ENCODE peak calls at places on chromosomes 3 and 15, in four cellular contexts. E is fibroblast of pulmonary artery, N is fibroblast of mammary gland, W is cardiac muscle cell. A is an unnamed sample.

GRCh38 chr3:52122491-52122890 is 31.7 kb downstream of the POC1A start:
- DNase-seq in E (no peak), W (no peak), N (no peak), A (no peak)

GRCh38 chr15:65094294-65094995 is 17.9 kb downstream of the KBTBD13 start:
- DNase-seq in E (no peak), N (no peak), W (no peak), A (no peak)

GRCh38 chr15:101264911-101265641 is 12.2 kb downstream of the SELENOS start:
- DNase-seq in N (no peak), W (peak; percentile 30), E (no peak), A (no peak)

GRCh38 chr15:101105059-101105851 is 146.6 kb downstream of the CHSY1 start:
- DNase-seq in W (no peak), E (no peak), N (peak; percentile 13), A (no peak)

GRCh38 chr15:29208352-29208751 is 61.3 kb downstream of the NSMCE3 start:
- DNase-seq in W (peak; percentile 1), N (no peak), E (peak; percentile 1), A (no peak)

GRCh38 chr15:57427367-57427821 is 51.1 kb downstream of the CGNL1 start:
- DNase-seq in E (peak; percentile 55), N (peak; percentile 30), W (peak; percentile 68), A (peak; percentile 47)

GRCh38 chr3:16437640-16438039 is 75.9 kb downstream of the RFTN1 start:
- DNase-seq in N (no peak), E (no peak), W (no peak), A (no peak)

GRCh38 chr3:69531975-69532827 is 146.3 kb upstream of the FRMD4B start:
- DNase-seq in N (no peak), E (no peak), W (no peak), A (no peak)

GRCh38 chr3:41522620-41523019 is 323.3 kb downstream of the CTNNB1 start:
- DNase-seq in E (no peak), W (no peak), N (no peak), A (no peak)

GRCh38 chr15:90174140-90174891 is 26.8 kb upstream of the SEMA4B start:
- DNase-seq in W (peak; percentile 70), E (peak; percentile 45), N (no peak), A (no peak)

GRCh38 chr3:71045917-71046282 is 537.6 kb downstream of the FOXP1 start:
- DNase-seq in W (no peak), N (no peak), E (peak; percentile 45), A (no peak)

GRCh38 chr15:90496791-90497190 is 32.9 kb upstream of the CRTC3 start:
- DNase-seq in N (no peak), E (peak; percentile 28), W (peak; percentile 26), A (no peak)

GRCh38 chr15:58038426-58039106 is 26.9 kb downstream of the ALDH1A2 start:
- DNase-seq in E (peak; percentile 72), W (peak; percentile 68), N (peak; percentile 65), A (peak; percentile 81)

GRCh38 chr3:187955076-187955952 is 198.6 kb upstream of the LPP start:
- DNase-seq in E (peak; percentile 90), W (peak; percentile 87), N (peak; percentile 96), A (peak; percentile 78)

GRCh38 chr3:53078656-53079055 is 32.8 kb upstream of the SFMBT1 start:
- DNase-seq in N (no peak), W (no peak), E (no peak), A (no peak)

GRCh38 chr3:113968986-113969385 is 21.2 kb downstream of the ZDHHC23 start:
- DNase-seq in N (peak; percentile 23), E (peak; percentile 51), W (peak; percentile 83), A (peak; percentile 23)

GRCh38 chr3:53232641-53233377 is 23.0 kb downstream of the TKT start:
- DNase-seq in N (no peak), E (no peak), W (no peak), A (no peak)

GRCh38 chr3:114454592-114455251 is 160.9 kb downstream of the TIGIT start:
- DNase-seq in W (peak; percentile 34), N (peak; percentile 34), E (peak; percentile 28), A (no peak)

GRCh38 chr3:77025476-77025875 is 14.4 kb upstream of the ROBO2 start:
- DNase-seq in N (no peak), E (no peak), W (no peak), A (no peak)

GRCh38 chr3:129161860-129162271 is 1.0 kb upstream of the ISY1 start:
- DNase-seq in N (no peak), E (no peak), W (peak; percentile 21), A (peak; percentile 38)

GRCh38 chr3:76986876-76987513 is 52.9 kb upstream of the ROBO2 start:
- DNase-seq in E (no peak), W (no peak), N (no peak), A (no peak)

GRCh38 chr3:12188681-12189287 is 30.1 kb upstream of the TIMP4 start:
- DNase-seq in E (no peak), W (no peak), N (no peak), A (peak; percentile 68)

GRCh38 chr3:188124184-188124583 is 29.8 kb upstream of the LPP start:
- DNase-seq in N (peak; percentile 33), E (no peak), W (peak; percentile 13), A (peak; percentile 27)

GRCh38 chr3:172096881-172097420 is 57.6 kb downstream of the FNDC3B start:
- DNase-seq in E (peak; percentile 90), N (peak; percentile 80), W (peak; percentile 82), A (peak; percentile 93)

GRCh38 chr15:55796321-55796965 is 53.5 kb upstream of the PRTG start:
- DNase-seq in E (peak; percentile 29), N (peak; percentile 19), W (peak; percentile 31), A (peak; percentile 80)

GRCh38 chr3:60055765-60056164 is 1005.9 kb upstream of the CFAP20DC start:
- DNase-seq in E (no peak), N (no peak), W (no peak), A (peak; percentile 9)

GRCh38 chr15:58070801-58071418 is 5.4 kb upstream of the ALDH1A2 start:
- DNase-seq in N (peak; percentile 67), E (peak; percentile 72), W (peak; percentile 73), A (peak; percentile 68)

GRCh38 chr3:29694783-29695182 is 413.9 kb downstream of the RBMS3 start:
- DNase-seq in N (peak; percentile 95), W (peak; percentile 97), E (peak; percentile 98), A (peak; percentile 91)

GRCh38 chr3:61894988-61895935 is 333.9 kb downstream of the PTPRG start:
- DNase-seq in E (peak; percentile 85), N (peak; percentile 96), W (peak; percentile 84), A (peak; percentile 96)

GRCh38 chr3:45381168-45381852 is 7.1 kb upstream of the LARS2 start:
- DNase-seq in E (no peak), N (no peak), W (peak; percentile 12), A (peak; percentile 62)

GRCh38 chr15:31993062-31993461 is 37.3 kb upstream of the CHRNA7 start:
- DNase-seq in E (no peak), W (no peak), N (no peak), A (no peak)

GRCh38 chr3:158712443-158712842 is 19.8 kb downstream of the RARRES1 start:
- DNase-seq in E (no peak), W (no peak), N (no peak), A (no peak)

GRCh38 chr15:74378853-74379252 is 11.4 kb upstream of the CYP11A1 start:
- DNase-seq in N (no peak), W (peak; percentile 88), E (peak; percentile 77), A (peak; percentile 84)

GRCh38 chr3:128133273-128133883 is 9.8 kb upstream of the RUVBL1 start:
- DNase-seq in E (peak; percentile 83), N (peak; percentile 68), W (peak; percentile 84), A (peak; percentile 67)

GRCh38 chr3:54121404-54122045 is 827 bp upstream of the CACNA2D3 start:
- DNase-seq in W (peak; percentile 24), E (peak; percentile 26), N (no peak), A (no peak)

GRCh38 chr3:9715764-9716437 is 12.3 kb downstream of the CPNE9 start:
- DNase-seq in N (peak; percentile 86), W (peak; percentile 94), E (peak; percentile 93), A (peak; percentile 86)

GRCh38 chr3:100006570-100007271 is 107.6 kb downstream of the FILIP1L start:
- DNase-seq in E (peak; percentile 63), W (peak; percentile 58), N (peak; percentile 53), A (peak; percentile 51)

GRCh38 chr15:49421991-49422390 is 1.1 kb upstream of the FGF7 start:
- DNase-seq in W (peak; percentile 80), E (peak; percentile 66), N (peak; percentile 82), A (peak; percentile 63)

GRCh38 chr3:77464106-77464688 is 424.3 kb downstream of the ROBO2 start:
- DNase-seq in W (no peak), E (no peak), N (no peak), A (no peak)

GRCh38 chr15:68654786-68655560 is 76.2 kb downstream of the CORO2B start:
- DNase-seq in N (no peak), E (no peak), W (no peak), A (no peak)
- H3K4me3 ChIP-seq in N (no peak overlapping the region), E (no peak overlapping the region), W (no peak overlapping the region), A (no peak overlapping the region)

GRCh38 chr15:34436956-34437442 is 609 bp downstream of the GOLGA8A start:
- DNase-seq in E (peak; percentile 46), W (peak; percentile 25), N (peak; percentile 12), A (peak; percentile 44)

GRCh38 chr15:34437687-34438086 is at the start of gene GOLGA8A:
- DNase-seq in E (peak; percentile 79), N (peak; percentile 62), W (peak; percentile 65), A (peak; percentile 69)

GRCh38 chr15:34434627-34435305 is 2.8 kb downstream of the GOLGA8A start:
- DNase-seq in N (no peak), W (no peak), E (no peak), A (no peak)

GRCh38 chr15:34436126-34436955 is 1.3 kb downstream of the GOLGA8A start:
- DNase-seq in E (no peak), W (no peak), N (peak; percentile 0), A (no peak)

GRCh38 chr15:34435658-34436057 is 1.9 kb downstream of the GOLGA8A start:
- DNase-seq in E (no peak), W (no peak), N (no peak), A (no peak)
- H3K4me3 ChIP-seq in E (no peak overlapping the region), W (no peak overlapping the region), N (no peak overlapping the region), A (no peak overlapping the region)

GRCh38 chr15:40103124-40103858 is 5.4 kb downstream of the BMF start:
- DNase-seq in N (peak; percentile 71), W (peak; percentile 64), E (peak; percentile 58), A (peak; percentile 90)
- H3K4me3 ChIP-seq in N (no peak overlapping the region), W (peak overlapping the region; percentile 4), E (no peak overlapping the region), A (no peak overlapping the region)

DNA sequence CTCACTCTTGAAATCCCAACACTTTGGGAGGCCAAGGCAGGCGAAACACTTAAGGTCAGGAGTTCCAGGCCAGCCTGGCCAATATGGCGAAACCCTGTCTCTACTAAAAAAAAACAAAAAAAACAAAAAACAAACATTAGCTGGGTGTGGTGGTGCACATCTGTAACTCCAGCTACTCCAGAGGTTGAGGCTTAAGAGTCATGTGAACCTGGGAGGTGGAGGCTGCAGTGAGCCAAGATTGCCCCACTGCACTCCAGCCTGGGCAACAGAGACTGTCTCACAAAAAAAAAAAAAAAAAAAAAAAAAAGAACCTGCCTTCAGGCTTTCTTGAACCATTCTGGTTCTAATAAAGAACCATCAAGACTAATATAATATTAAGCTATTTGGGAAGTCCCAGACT is 16.5 kb downstream of the ARPP19 start:
- DNase-seq in N (no peak), E (no peak), W (no peak), A (no peak)
- H3K4me3 ChIP-seq in N (no peak overlapping the region), E (no peak overlapping the region), W (no peak overlapping the region), A (no peak overlapping the region)